ENCODE peak calls at places on chromosome X, in four cellular contexts. S, J, B and D are unnamed samples.

GRCh38 chrX:152821145-152821765 is 9.3 kb downstream of the CETN2 start:
- DNase-seq in S (no peak), J (no peak), B (peak), D (no peak)

GRCh38 chrX:3451566-3451965 is 105.1 kb upstream of the MXRA5 start:
- DNase-seq in S (no peak), J (no peak), B (no peak), D (no peak)

GRCh38 chrX:53262918-53263394 is 18.4 kb downstream of the IQSEC2 start:
- DNase-seq in S (no peak), J (no peak), B (no peak), D (peak)

GRCh38 chrX:69117876-69118526 is 47.3 kb downstream of the PJA1 start:
- DNase-seq in S (no peak), J (no peak), B (no peak), D (no peak)

GRCh38 chrX:115949900-115950822 is 220.4 kb upstream of the AGTR2 start:
- DNase-seq in S (no peak), J (no peak), B (no peak), D (peak)

GRCh38 chrX:118523920-118524319 is 28.3 kb downstream of the DOCK11 start:
- DNase-seq in S (no peak), J (no peak), B (no peak), D (no peak)

GRCh38 chrX:128020701-128021100 is 31.5 kb downstream of the ACTRT1 start:
- DNase-seq in S (no peak), J (no peak), B (no peak), D (no peak)

GRCh38 chrX:54423161-54423888 is 16.9 kb upstream of the TSR2 start:
- DNase-seq in S (no peak), J (no peak), B (no peak), D (no peak)

GRCh38 chrX:108304210-108304609 is 134.0 kb downstream of the COL4A6 start:
- DNase-seq in S (no peak), J (no peak), B (no peak), D (no peak)

GRCh38 chrX:38796926-38797325 is 4.3 kb upstream of the MID1IP1 start:
- DNase-seq in S (no peak), J (no peak), B (no peak), D (no peak)

GRCh38 chrX:18938710-18939109 is 45.2 kb downstream of the PHKA2 start:
- DNase-seq in S (no peak), J (no peak), B (no peak), D (no peak)

GRCh38 chrX:71253253-71254091 is 468 bp downstream of the ZMYM3 start:
- DNase-seq in S (no peak), J (no peak), B (no peak), D (peak)

GRCh38 chrX:133085785-133086184 is 11.1 kb downstream of the USP26 start:
- DNase-seq in S (no peak), J (no peak), B (peak), D (no peak)

GRCh38 chrX:86133761-86134160 is 14.5 kb upstream of the DACH2 start:
- DNase-seq in S (no peak), J (no peak), B (no peak), D (no peak)

GRCh38 chrX:937391-937790 is 275.1 kb downstream of the CRLF2 start:
- DNase-seq in S (no peak), J (no peak), B (no peak), D (no peak)

GRCh38 chrX:15241258-15241657 is 28.6 kb downstream of the ASB9 start:
- DNase-seq in S (no peak), J (no peak), B (no peak), D (no peak)

GRCh38 chrX:22063284-22063683 is 31.2 kb downstream of the PHEX start:
- DNase-seq in S (no peak), J (no peak), B (no peak), D (no peak)

GRCh38 chrX:71111141-71111843 is at the start of gene IL2RG:
- DNase-seq in S (no peak), J (peak), B (peak), D (no peak)

GRCh38 chrX:43224496-43224895 is 431.6 kb upstream of the MAOA start:
- DNase-seq in S (no peak), J (no peak), B (no peak), D (no peak)

GRCh38 chrX:22278375-22278774 is 5.7 kb downstream of the CBLL2 start:
- DNase-seq in S (no peak), J (no peak), B (no peak), D (no peak)

GRCh38 chrX:105821471-105822081 is 763 bp upstream of the NRK start:
- DNase-seq in S (no peak), J (peak), B (peak), D (peak)

GRCh38 chrX:72121381-72121780 is 10.3 kb downstream of the RTL5 start:
- DNase-seq in S (peak), J (no peak), B (peak), D (peak)

GRCh38 chrX:80290834-80291233 is 129.4 kb upstream of the TENT5D start:
- DNase-seq in S (no peak), J (no peak), B (no peak), D (no peak)

GRCh38 chrX:100635989-100636320 is 651 bp downstream of the TSPAN6 start:
- DNase-seq in S (no peak), J (no peak), B (no peak), D (no peak)

GRCh38 chrX:39470588-39471155 is 627.1 kb downstream of the BCOR start:
- DNase-seq in S (no peak), J (no peak), B (no peak), D (no peak)

GRCh38 chrX:150200820-150201287 is 162.3 kb upstream of the MAMLD1 start:
- DNase-seq in S (no peak), J (no peak), B (peak), D (peak)

GRCh38 chrX:100673397-100673953 is 29.5 kb downstream of the SRPX2 start:
- DNase-seq in S (no peak), J (no peak), B (no peak), D (no peak)

GRCh38 chrX:72621619-72622485 is 49.2 kb upstream of the HDAC8 start:
- DNase-seq in S (no peak), J (no peak), B (no peak), D (no peak)

GRCh38 chrX:39196192-39197102 is 395.2 kb downstream of the MID1IP1 start:
- DNase-seq in S (no peak), J (no peak), B (no peak), D (no peak)

GRCh38 chrX:104566921-104567501 is 1.0 kb downstream of the IL1RAPL2 start:
- DNase-seq in S (peak), J (peak), B (no peak), D (no peak)

GRCh38 chrX:104564921-104565703 is 887 bp upstream of the IL1RAPL2 start:
- DNase-seq in S (no peak), J (no peak), B (no peak), D (no peak)

GRCh38 chrX:104565791-104566687 is at the start of gene IL1RAPL2:
- DNase-seq in S (peak), J (peak), B (peak), D (no peak)

GRCh38 chrX:104567506-104567905 is 1.5 kb downstream of the IL1RAPL2 start:
- DNase-seq in S (no peak), J (no peak), B (no peak), D (no peak)

GRCh38 chrX:104568304-104568915 is 2.4 kb downstream of the IL1RAPL2 start:
- DNase-seq in S (no peak), J (no peak), B (no peak), D (no peak)
- H3K4me3 ChIP-seq in S (no peak), J (no peak), B (no peak), D (no peak)

GRCh38 chrX:24965400-24965799 is 50.4 kb downstream of the ARX start:
- DNase-seq in S (no peak), J (no peak), B (no peak), D (no peak)

GRCh38 chrX:24963823-24964222 is 51.9 kb downstream of the ARX start:
- DNase-seq in S (no peak), J (no peak), B (no peak), D (no peak)

GRCh38 chrX:24956828-24957227 is 58.9 kb downstream of the ARX start:
- DNase-seq in S (no peak), J (no peak), B (no peak), D (no peak)

DNA sequence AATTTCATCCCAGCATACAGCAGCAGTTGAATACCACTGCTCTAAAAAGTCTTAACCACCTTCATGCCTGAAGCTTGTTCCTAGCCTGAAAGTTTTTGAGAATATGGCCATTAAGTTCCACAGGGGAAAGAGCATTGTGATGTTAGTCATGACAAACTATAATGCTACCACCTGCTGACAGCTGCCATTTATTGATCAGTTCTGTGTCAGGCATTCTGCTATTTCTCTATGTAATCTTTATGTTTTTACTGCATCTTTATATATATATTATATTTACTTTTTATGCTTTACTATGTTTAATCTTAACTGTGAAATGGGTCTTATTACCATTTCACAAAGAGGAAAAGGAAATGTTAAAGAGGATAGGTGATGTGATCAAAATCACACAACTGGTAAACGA is 54.0 kb downstream of the ARX start:
- DNase-seq in S (no peak), J (no peak), B (no peak), D (no peak)
- H3K4me3 ChIP-seq in S (no peak), J (no peak), B (no peak), D (no peak)

GRCh38 chrX:16585486-16586370 is 64.2 kb upstream of the S100G start:
- DNase-seq in S (no peak), J (no peak), B (no peak), D (no peak)
- H3K4me3 ChIP-seq in S (no peak), J (no peak), B (no peak), D (no peak)

GRCh38 chrX:153971632-153972367 is at the start of gene HCFC1:
- DNase-seq in S (peak), J (peak), B (peak), D (peak)
- H3K4me3 ChIP-seq in S (peak), J (peak), B (peak), D (peak)

DNA sequence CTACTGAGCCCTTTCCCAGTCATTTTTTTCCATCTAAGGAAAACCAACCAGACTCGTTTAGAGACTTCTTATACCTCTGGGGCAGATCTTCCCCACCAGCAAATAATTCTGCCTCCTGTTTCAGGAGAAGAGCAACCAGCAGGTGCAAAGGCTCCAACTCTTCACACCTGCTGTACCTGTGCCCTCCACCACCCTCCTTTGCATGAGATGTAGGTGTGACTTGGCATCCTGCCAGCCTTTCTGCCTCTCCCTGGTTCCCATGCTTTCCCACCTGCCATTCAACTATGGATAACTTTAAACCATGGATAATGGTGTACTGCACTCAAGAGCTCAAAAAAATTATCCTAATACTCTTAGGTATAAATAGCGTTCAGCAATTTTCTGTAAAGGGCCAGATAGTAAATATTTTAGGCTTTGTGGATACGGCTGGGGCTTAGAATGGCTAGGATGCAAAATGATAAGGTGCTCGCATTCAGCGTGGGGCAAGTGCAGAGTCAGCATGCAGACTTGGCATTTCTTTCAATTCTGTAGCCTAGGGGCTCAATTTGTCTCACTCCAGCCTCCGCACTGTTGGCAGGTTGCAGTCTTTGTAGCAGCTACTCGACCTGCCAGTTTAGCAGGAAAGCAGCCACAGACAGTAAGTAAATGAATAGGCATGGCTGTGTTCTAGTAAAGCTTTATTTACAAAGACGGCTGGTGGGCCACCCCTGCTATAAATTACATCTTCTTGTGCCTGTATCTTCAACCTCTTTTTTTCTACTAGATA is 79.8 kb downstream of the HCCS start:
- DNase-seq in S (no peak), J (no peak), B (no peak), D (no peak)
- H3K4me3 ChIP-seq in S (no peak), J (no peak), B (no peak), D (no peak)

DNA sequence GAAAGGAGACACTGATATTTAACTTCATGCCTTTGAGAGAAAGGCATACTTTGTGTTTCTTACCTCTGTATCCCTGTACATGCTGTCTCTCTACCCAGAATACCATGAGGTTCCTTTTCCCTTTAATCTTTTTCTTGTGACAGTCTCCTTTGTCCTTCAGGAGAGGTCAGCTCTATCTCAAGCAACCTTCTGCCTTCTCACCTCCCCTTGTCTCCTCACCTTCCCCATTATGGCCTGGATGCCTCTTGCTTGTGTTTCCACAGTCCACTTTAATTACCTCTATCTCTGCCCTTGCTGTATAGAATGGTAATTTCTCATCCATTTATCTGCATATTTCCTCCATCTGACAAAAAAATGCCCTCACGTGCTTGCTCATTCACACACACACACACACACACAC is 28.4 kb downstream of the MSN start:
- DNase-seq in S (no peak), J (no peak), B (no peak), D (no peak)
- H3K4me3 ChIP-seq in S (no peak), J (no peak), B (no peak), D (no peak)